ENCODE peak calls at places on chromosomes 11 and 22, in five cellular contexts. One of them, this sample, is unnamed.

GRCh38 chr22:42300286-42301071 is 30.0 kb upstream of the TCF20 start:
- ATAC-seq in A549: peak; percentile 52
- ATAC-seq in T-helper 17 cell: peak; percentile 88
- ATAC-seq in left lobe of liver: no peak
- ATAC-seq in central memory CD8-positive, alpha-beta T cell: peak; percentile 63
- ATAC-seq in this sample: no peak

GRCh38 chr11:74634537-74634936 is 42.2 kb downstream of the POLD3 start:
- ATAC-seq in A549: peak; percentile 93
- ATAC-seq in T-helper 17 cell: no peak
- ATAC-seq in left lobe of liver: peak; percentile 95
- ATAC-seq in central memory CD8-positive, alpha-beta T cell: no peak
- ATAC-seq in this sample: peak; percentile 87

GRCh38 chr11:65498977-65499712 is at the start of gene MALAT1:
- ATAC-seq in A549: peak; percentile 11
- ATAC-seq in T-helper 17 cell: peak; percentile 22
- ATAC-seq in left lobe of liver: peak; percentile 39
- ATAC-seq in central memory CD8-positive, alpha-beta T cell: no peak
- ATAC-seq in this sample: peak; percentile 16

GRCh38 chr22:28791841-28792490 is 8.4 kb downstream of the XBP1 start:
- ATAC-seq in A549: peak; percentile 33
- ATAC-seq in T-helper 17 cell: peak; percentile 49
- ATAC-seq in left lobe of liver: no peak
- ATAC-seq in central memory CD8-positive, alpha-beta T cell: peak; percentile 40
- ATAC-seq in this sample: peak; percentile 24

GRCh38 chr11:18264035-18264434 is 2.0 kb upstream of the SAA1 start:
- ATAC-seq in A549: no peak
- ATAC-seq in T-helper 17 cell: no peak
- ATAC-seq in left lobe of liver: no peak
- ATAC-seq in central memory CD8-positive, alpha-beta T cell: no peak
- ATAC-seq in this sample: no peak

GRCh38 chr11:77633856-77634425 is 3.7 kb downstream of the CLNS1A start:
- ATAC-seq in A549: no peak
- ATAC-seq in T-helper 17 cell: no peak
- ATAC-seq in left lobe of liver: no peak
- ATAC-seq in central memory CD8-positive, alpha-beta T cell: no peak
- ATAC-seq in this sample: no peak

GRCh38 chr11:69238562-69239319 is 55.2 kb upstream of the MYEOV start:
- ATAC-seq in A549: no peak
- ATAC-seq in T-helper 17 cell: no peak
- ATAC-seq in left lobe of liver: no peak
- ATAC-seq in central memory CD8-positive, alpha-beta T cell: no peak
- ATAC-seq in this sample: no peak

GRCh38 chr11:116787436-116787785 is 412 bp downstream of the ZPR1 start:
- ATAC-seq in A549: no peak
- ATAC-seq in T-helper 17 cell: peak; percentile 1
- ATAC-seq in left lobe of liver: no peak
- ATAC-seq in central memory CD8-positive, alpha-beta T cell: no peak
- ATAC-seq in this sample: peak; percentile 3

GRCh38 chr11:43119275-43119970 is 192.4 kb upstream of the API5 start:
- ATAC-seq in A549: no peak
- ATAC-seq in T-helper 17 cell: no peak
- ATAC-seq in left lobe of liver: no peak
- ATAC-seq in central memory CD8-positive, alpha-beta T cell: no peak
- ATAC-seq in this sample: no peak

GRCh38 chr11:86408845-86409244 is 34.2 kb downstream of the CCDC81 start:
- ATAC-seq in A549: peak; percentile 27
- ATAC-seq in T-helper 17 cell: no peak
- ATAC-seq in left lobe of liver: no peak
- ATAC-seq in central memory CD8-positive, alpha-beta T cell: no peak
- ATAC-seq in this sample: peak; percentile 30

GRCh38 chr22:50530280-50530856 is 556 bp upstream of the TYMP start:
- ATAC-seq in A549: peak; percentile 38
- ATAC-seq in T-helper 17 cell: no peak
- ATAC-seq in left lobe of liver: peak; percentile 51
- ATAC-seq in central memory CD8-positive, alpha-beta T cell: no peak
- ATAC-seq in this sample: no peak

GRCh38 chr11:3226846-3227567 is 5.2 kb downstream of the MRGPRE start:
- ATAC-seq in A549: no peak
- ATAC-seq in T-helper 17 cell: no peak
- ATAC-seq in left lobe of liver: no peak
- ATAC-seq in central memory CD8-positive, alpha-beta T cell: no peak
- ATAC-seq in this sample: no peak

GRCh38 chr22:39306456-39307361 is 12.7 kb downstream of the RPL3 start:
- ATAC-seq in A549: peak; percentile 3
- ATAC-seq in T-helper 17 cell: peak; percentile 53
- ATAC-seq in left lobe of liver: no peak
- ATAC-seq in central memory CD8-positive, alpha-beta T cell: no peak
- ATAC-seq in this sample: no peak

GRCh38 chr11:60821827-60822599 is 19.9 kb upstream of the CCDC86 start:
- ATAC-seq in A549: no peak
- ATAC-seq in T-helper 17 cell: no peak
- ATAC-seq in left lobe of liver: no peak
- ATAC-seq in central memory CD8-positive, alpha-beta T cell: no peak
- ATAC-seq in this sample: no peak

GRCh38 chr11:849951-850776 is 7.5 kb downstream of the TSPAN4 start:
- ATAC-seq in A549: no peak
- ATAC-seq in T-helper 17 cell: no peak
- ATAC-seq in left lobe of liver: no peak
- ATAC-seq in central memory CD8-positive, alpha-beta T cell: no peak
- ATAC-seq in this sample: no peak

GRCh38 chr11:62715150-62716130 is 8.0 kb downstream of the GNG3 start:
- ATAC-seq in A549: peak; percentile 43
- ATAC-seq in T-helper 17 cell: no peak
- ATAC-seq in left lobe of liver: no peak
- ATAC-seq in central memory CD8-positive, alpha-beta T cell: no peak
- ATAC-seq in this sample: no peak

GRCh38 chr11:106585061-106585460 is 433.2 kb downstream of the GUCY1A2 start:
- ATAC-seq in A549: no peak
- ATAC-seq in T-helper 17 cell: no peak
- ATAC-seq in left lobe of liver: no peak
- ATAC-seq in central memory CD8-positive, alpha-beta T cell: no peak
- ATAC-seq in this sample: no peak

GRCh38 chr11:69114811-69115523 is 40.8 kb upstream of the SMIM38 start:
- ATAC-seq in A549: peak; percentile 11
- ATAC-seq in T-helper 17 cell: no peak
- ATAC-seq in left lobe of liver: peak; percentile 56
- ATAC-seq in central memory CD8-positive, alpha-beta T cell: no peak
- ATAC-seq in this sample: no peak

GRCh38 chr22:39383841-39384625 is 15.5 kb upstream of the TAB1 start:
- ATAC-seq in A549: peak; percentile 34
- ATAC-seq in T-helper 17 cell: no peak
- ATAC-seq in left lobe of liver: no peak
- ATAC-seq in central memory CD8-positive, alpha-beta T cell: no peak
- ATAC-seq in this sample: no peak

GRCh38 chr22:24053481-24054226 is 42.5 kb downstream of the CABIN1 start:
- ATAC-seq in A549: no peak
- ATAC-seq in T-helper 17 cell: no peak
- ATAC-seq in left lobe of liver: no peak
- ATAC-seq in central memory CD8-positive, alpha-beta T cell: no peak
- ATAC-seq in this sample: no peak

GRCh38 chr11:18692941-18693760 is 5.4 kb upstream of the TMEM86A start:
- ATAC-seq in A549: no peak
- ATAC-seq in T-helper 17 cell: no peak
- ATAC-seq in left lobe of liver: peak; percentile 86
- ATAC-seq in central memory CD8-positive, alpha-beta T cell: no peak
- ATAC-seq in this sample: no peak

GRCh38 chr22:40443675-40444482 is 73.5 kb downstream of the SGSM3 start:
- ATAC-seq in A549: no peak
- ATAC-seq in T-helper 17 cell: no peak
- ATAC-seq in left lobe of liver: no peak
- ATAC-seq in central memory CD8-positive, alpha-beta T cell: no peak
- ATAC-seq in this sample: no peak

GRCh38 chr11:36326524-36327419 is 30.7 kb downstream of the PRR5L start:
- ATAC-seq in A549: no peak
- ATAC-seq in T-helper 17 cell: no peak
- ATAC-seq in left lobe of liver: no peak
- ATAC-seq in central memory CD8-positive, alpha-beta T cell: no peak
- ATAC-seq in this sample: no peak

GRCh38 chr11:117704416-117705150 is 92.4 kb downstream of the DSCAML1 start:
- ATAC-seq in A549: no peak
- ATAC-seq in T-helper 17 cell: no peak
- ATAC-seq in left lobe of liver: no peak
- ATAC-seq in central memory CD8-positive, alpha-beta T cell: no peak
- ATAC-seq in this sample: no peak

GRCh38 chr11:97201743-97202612 is 812.2 kb downstream of the JRKL start:
- ATAC-seq in A549: no peak
- ATAC-seq in T-helper 17 cell: no peak
- ATAC-seq in left lobe of liver: no peak
- ATAC-seq in central memory CD8-positive, alpha-beta T cell: no peak
- ATAC-seq in this sample: no peak

GRCh38 chr11:46982797-46983452 is 46.4 kb downstream of the CSTPP1 start:
- ATAC-seq in A549: no peak
- ATAC-seq in T-helper 17 cell: no peak
- ATAC-seq in left lobe of liver: no peak
- ATAC-seq in central memory CD8-positive, alpha-beta T cell: no peak
- ATAC-seq in this sample: no peak

GRCh38 chr11:68551223-68551622 is 90.7 kb downstream of the PPP6R3 start:
- ATAC-seq in A549: no peak
- ATAC-seq in T-helper 17 cell: no peak
- ATAC-seq in left lobe of liver: no peak
- ATAC-seq in central memory CD8-positive, alpha-beta T cell: no peak
- ATAC-seq in this sample: no peak

GRCh38 chr22:20794132-20794990 is 20.4 kb downstream of the SERPIND1 start:
- ATAC-seq in A549: no peak
- ATAC-seq in T-helper 17 cell: no peak
- ATAC-seq in left lobe of liver: no peak
- ATAC-seq in central memory CD8-positive, alpha-beta T cell: no peak
- ATAC-seq in this sample: no peak

GRCh38 chr22:20469110-20469855 is 26.3 kb downstream of the KLHL22 start:
- ATAC-seq in A549: no peak
- ATAC-seq in T-helper 17 cell: peak; percentile 42
- ATAC-seq in left lobe of liver: no peak
- ATAC-seq in central memory CD8-positive, alpha-beta T cell: no peak
- ATAC-seq in this sample: no peak

GRCh38 chr11:126231725-126232459 is 20.3 kb downstream of the FAM118B start:
- ATAC-seq in A549: no peak
- ATAC-seq in T-helper 17 cell: no peak
- ATAC-seq in left lobe of liver: peak; percentile 44
- ATAC-seq in central memory CD8-positive, alpha-beta T cell: no peak
- ATAC-seq in this sample: no peak

GRCh38 chr11:959027-959426 is 33.4 kb downstream of the AP2A2 start:
- ATAC-seq in A549: no peak
- ATAC-seq in T-helper 17 cell: no peak
- ATAC-seq in left lobe of liver: no peak
- ATAC-seq in central memory CD8-positive, alpha-beta T cell: no peak
- ATAC-seq in this sample: no peak

GRCh38 chr22:35893698-35894097 is 134.9 kb downstream of the RBFOX2 start:
- ATAC-seq in A549: no peak
- ATAC-seq in T-helper 17 cell: no peak
- ATAC-seq in left lobe of liver: peak; percentile 91
- ATAC-seq in central memory CD8-positive, alpha-beta T cell: no peak
- ATAC-seq in this sample: no peak